ENCODE peak calls at places on chromosomes 4 and X, in six cellular contexts. One of them, this sample, is unnamed.

GRCh38 chr4:51820443-51820842 is 22.5 kb upstream of the DCUN1D4 start:
- DNase-seq in astrocyte: no peak
- DNase-seq in left lung: no peak
- DNase-seq in fibroblast of pulmonary artery: no peak
- DNase-seq in bronchial epithelial cell: no peak
- DNase-seq in heart right ventricle: no peak
- DNase-seq in this sample: no peak

GRCh38 chr4:46506876-46507275 is 116.9 kb upstream of the GABRA2 start:
- DNase-seq in astrocyte: peak
- DNase-seq in left lung: no peak
- DNase-seq in fibroblast of pulmonary artery: peak
- DNase-seq in bronchial epithelial cell: no peak
- DNase-seq in heart right ventricle: no peak
- DNase-seq in this sample: no peak

GRCh38 chrX:14616301-14616700 is 87.0 kb downstream of the GLRA2 start:
- DNase-seq in astrocyte: no peak
- DNase-seq in left lung: no peak
- DNase-seq in fibroblast of pulmonary artery: peak
- DNase-seq in bronchial epithelial cell: no peak
- DNase-seq in heart right ventricle: no peak
- DNase-seq in this sample: no peak

GRCh38 chr4:112910109-112910736 is 139.2 kb upstream of the ANK2 start:
- DNase-seq in astrocyte: peak
- DNase-seq in left lung: no peak
- DNase-seq in fibroblast of pulmonary artery: peak
- DNase-seq in bronchial epithelial cell: no peak
- DNase-seq in heart right ventricle: no peak
- DNase-seq in this sample: no peak

GRCh38 chr4:128573781-128574508 is 235.6 kb upstream of the JADE1 start:
- DNase-seq in astrocyte: peak
- DNase-seq in left lung: no peak
- DNase-seq in fibroblast of pulmonary artery: peak
- DNase-seq in bronchial epithelial cell: peak
- DNase-seq in heart right ventricle: no peak
- DNase-seq in this sample: no peak

GRCh38 chr4:5203309-5203708 is 152.0 kb downstream of the STK32B start:
- DNase-seq in astrocyte: no peak
- DNase-seq in left lung: no peak
- DNase-seq in fibroblast of pulmonary artery: no peak
- DNase-seq in bronchial epithelial cell: no peak
- DNase-seq in heart right ventricle: no peak
- DNase-seq in this sample: no peak

GRCh38 chrX:122770581-122770980 is 413.5 kb upstream of the GRIA3 start:
- DNase-seq in astrocyte: peak
- DNase-seq in left lung: no peak
- DNase-seq in fibroblast of pulmonary artery: no peak
- DNase-seq in bronchial epithelial cell: no peak
- DNase-seq in heart right ventricle: no peak
- DNase-seq in this sample: no peak

GRCh38 chrX:38374431-38374830 is 22.0 kb downstream of the OTC start:
- DNase-seq in astrocyte: no peak
- DNase-seq in left lung: no peak
- DNase-seq in fibroblast of pulmonary artery: no peak
- DNase-seq in bronchial epithelial cell: no peak
- DNase-seq in heart right ventricle: no peak
- DNase-seq in this sample: no peak

GRCh38 chr4:47485047-47485692 is at the start of gene ATP10D:
- DNase-seq in astrocyte: peak
- DNase-seq in left lung: peak
- DNase-seq in fibroblast of pulmonary artery: peak
- DNase-seq in bronchial epithelial cell: peak
- DNase-seq in heart right ventricle: peak
- DNase-seq in this sample: peak

GRCh38 chrX:9339603-9340569 is 125.0 kb upstream of the TBL1X start:
- DNase-seq in astrocyte: no peak
- DNase-seq in left lung: no peak
- DNase-seq in fibroblast of pulmonary artery: no peak
- DNase-seq in bronchial epithelial cell: no peak
- DNase-seq in heart right ventricle: peak
- DNase-seq in this sample: peak

GRCh38 chr4:153393397-153393796 is 48.9 kb downstream of the MND1 start:
- DNase-seq in astrocyte: peak
- DNase-seq in left lung: no peak
- DNase-seq in fibroblast of pulmonary artery: peak
- DNase-seq in bronchial epithelial cell: peak
- DNase-seq in heart right ventricle: no peak
- DNase-seq in this sample: no peak

GRCh38 chr4:124851741-124852140 is 139.2 kb upstream of the ANKRD50 start:
- DNase-seq in astrocyte: no peak
- DNase-seq in left lung: no peak
- DNase-seq in fibroblast of pulmonary artery: no peak
- DNase-seq in bronchial epithelial cell: peak
- DNase-seq in heart right ventricle: no peak
- DNase-seq in this sample: no peak

GRCh38 chr4:19164334-19164733 is 1087.4 kb upstream of the SLIT2 start:
- DNase-seq in astrocyte: no peak
- DNase-seq in left lung: no peak
- DNase-seq in fibroblast of pulmonary artery: no peak
- DNase-seq in bronchial epithelial cell: no peak
- DNase-seq in heart right ventricle: no peak
- DNase-seq in this sample: no peak

GRCh38 chr4:99471349-99471748 is 36.2 kb upstream of the ADH7 start:
- DNase-seq in astrocyte: no peak
- DNase-seq in left lung: no peak
- DNase-seq in fibroblast of pulmonary artery: no peak
- DNase-seq in bronchial epithelial cell: no peak
- DNase-seq in heart right ventricle: no peak
- DNase-seq in this sample: no peak

GRCh38 chrX:36856849-36857248 is 151.3 kb upstream of the FAM47C start:
- DNase-seq in astrocyte: no peak
- DNase-seq in left lung: no peak
- DNase-seq in fibroblast of pulmonary artery: peak
- DNase-seq in bronchial epithelial cell: peak
- DNase-seq in heart right ventricle: no peak
- DNase-seq in this sample: no peak

GRCh38 chr4:72255269-72255668 is 223.5 kb downstream of the NPFFR2 start:
- DNase-seq in astrocyte: no peak
- DNase-seq in left lung: no peak
- DNase-seq in fibroblast of pulmonary artery: no peak
- DNase-seq in bronchial epithelial cell: no peak
- DNase-seq in heart right ventricle: no peak
- DNase-seq in this sample: no peak

GRCh38 chrX:140525448-140525847 is 20.6 kb upstream of the SOX3 start:
- DNase-seq in astrocyte: peak
- DNase-seq in left lung: no peak
- DNase-seq in fibroblast of pulmonary artery: peak
- DNase-seq in bronchial epithelial cell: peak
- DNase-seq in heart right ventricle: no peak
- DNase-seq in this sample: no peak

GRCh38 chrX:1546601-1547275 is 9.8 kb upstream of the P2RY8 start:
- DNase-seq in astrocyte: no peak
- DNase-seq in left lung: no peak
- DNase-seq in fibroblast of pulmonary artery: no peak
- DNase-seq in bronchial epithelial cell: no peak
- DNase-seq in heart right ventricle: no peak
- DNase-seq in this sample: no peak

GRCh38 chr4:57043304-57044251 is 64.9 kb downstream of the POLR2B start:
- DNase-seq in astrocyte: peak
- DNase-seq in left lung: no peak
- DNase-seq in fibroblast of pulmonary artery: peak
- DNase-seq in bronchial epithelial cell: no peak
- DNase-seq in heart right ventricle: no peak
- DNase-seq in this sample: no peak

GRCh38 chr4:101791189-101791572 is 651 bp downstream of the BANK1 start:
- DNase-seq in astrocyte: no peak
- DNase-seq in left lung: no peak
- DNase-seq in fibroblast of pulmonary artery: no peak
- DNase-seq in bronchial epithelial cell: peak
- DNase-seq in heart right ventricle: no peak
- DNase-seq in this sample: no peak

GRCh38 chr4:63582997-63583396 is 826.3 kb downstream of the TECRL start:
- DNase-seq in astrocyte: no peak
- DNase-seq in left lung: no peak
- DNase-seq in fibroblast of pulmonary artery: no peak
- DNase-seq in bronchial epithelial cell: no peak
- DNase-seq in heart right ventricle: no peak
- DNase-seq in this sample: no peak

DNA sequence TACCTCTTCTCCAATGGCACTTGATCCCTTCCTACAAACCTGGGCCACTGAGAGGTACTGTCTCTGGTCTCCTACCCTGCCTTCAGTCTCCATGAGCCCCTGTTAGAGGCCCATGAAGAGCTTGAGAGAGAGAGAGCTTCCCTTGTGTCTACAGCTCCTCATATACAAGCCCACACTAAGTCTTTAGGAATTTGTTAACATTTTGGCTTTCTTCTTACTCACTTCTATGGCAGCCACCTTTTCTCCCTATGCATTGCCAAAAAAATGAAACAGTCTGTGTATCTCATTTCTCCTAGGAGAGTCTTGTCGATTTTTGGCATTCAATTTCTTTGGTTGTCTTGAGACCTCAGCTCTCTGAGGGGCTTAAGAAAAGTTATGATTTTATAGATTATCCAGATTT is 90.9 kb upstream of the LNX1 start:
- DNase-seq in astrocyte: peak
- DNase-seq in left lung: no peak
- DNase-seq in fibroblast of pulmonary artery: peak
- DNase-seq in bronchial epithelial cell: no peak
- DNase-seq in heart right ventricle: no peak
- DNase-seq in this sample: no peak
- H3K4me3 ChIP-seq in astrocyte: no peak
- H3K4me3 ChIP-seq in left lung: no peak
- H3K4me3 ChIP-seq in fibroblast of pulmonary artery: no peak
- H3K4me3 ChIP-seq in bronchial epithelial cell: no peak
- H3K4me3 ChIP-seq in heart right ventricle: no peak
- H3K4me3 ChIP-seq in this sample: no peak

GRCh38 chrX:86805241-86805640 is 657.0 kb downstream of the DACH2 start:
- DNase-seq in astrocyte: no peak
- DNase-seq in left lung: no peak
- DNase-seq in fibroblast of pulmonary artery: no peak
- DNase-seq in bronchial epithelial cell: no peak
- DNase-seq in heart right ventricle: no peak
- DNase-seq in this sample: no peak

GRCh38 chrX:86806786-86807185 is 658.5 kb downstream of the DACH2 start:
- DNase-seq in astrocyte: no peak
- DNase-seq in left lung: no peak
- DNase-seq in fibroblast of pulmonary artery: no peak
- DNase-seq in bronchial epithelial cell: peak
- DNase-seq in heart right ventricle: no peak
- DNase-seq in this sample: peak
- TF ChIP-seq CTCF in astrocyte: no peak
- TF ChIP-seq CTCF in left lung: peak
- TF ChIP-seq CTCF in fibroblast of pulmonary artery: peak
- TF ChIP-seq CTCF in bronchial epithelial cell: peak
- TF ChIP-seq CTCF in heart right ventricle: no peak
- TF ChIP-seq CTCF in this sample: peak

GRCh38 chr4:42398448-42399355 is 1.4 kb downstream of the SHISA3 start:
- DNase-seq in astrocyte: no peak
- DNase-seq in left lung: no peak
- DNase-seq in fibroblast of pulmonary artery: no peak
- DNase-seq in bronchial epithelial cell: no peak
- DNase-seq in heart right ventricle: no peak
- DNase-seq in this sample: peak

GRCh38 chr4:42395595-42395994 is 1.7 kb upstream of the SHISA3 start:
- DNase-seq in astrocyte: no peak
- DNase-seq in left lung: no peak
- DNase-seq in fibroblast of pulmonary artery: no peak
- DNase-seq in bronchial epithelial cell: no peak
- DNase-seq in heart right ventricle: no peak
- DNase-seq in this sample: no peak

GRCh38 chr4:42397635-42398447 is 553 bp downstream of the SHISA3 start:
- DNase-seq in astrocyte: peak
- DNase-seq in left lung: peak
- DNase-seq in fibroblast of pulmonary artery: peak
- DNase-seq in bronchial epithelial cell: no peak
- DNase-seq in heart right ventricle: peak
- DNase-seq in this sample: peak

GRCh38 chr4:42397256-42397634 is at the start of gene SHISA3:
- DNase-seq in astrocyte: no peak
- DNase-seq in left lung: peak
- DNase-seq in fibroblast of pulmonary artery: peak
- DNase-seq in bronchial epithelial cell: peak
- DNase-seq in heart right ventricle: peak
- DNase-seq in this sample: peak

DNA sequence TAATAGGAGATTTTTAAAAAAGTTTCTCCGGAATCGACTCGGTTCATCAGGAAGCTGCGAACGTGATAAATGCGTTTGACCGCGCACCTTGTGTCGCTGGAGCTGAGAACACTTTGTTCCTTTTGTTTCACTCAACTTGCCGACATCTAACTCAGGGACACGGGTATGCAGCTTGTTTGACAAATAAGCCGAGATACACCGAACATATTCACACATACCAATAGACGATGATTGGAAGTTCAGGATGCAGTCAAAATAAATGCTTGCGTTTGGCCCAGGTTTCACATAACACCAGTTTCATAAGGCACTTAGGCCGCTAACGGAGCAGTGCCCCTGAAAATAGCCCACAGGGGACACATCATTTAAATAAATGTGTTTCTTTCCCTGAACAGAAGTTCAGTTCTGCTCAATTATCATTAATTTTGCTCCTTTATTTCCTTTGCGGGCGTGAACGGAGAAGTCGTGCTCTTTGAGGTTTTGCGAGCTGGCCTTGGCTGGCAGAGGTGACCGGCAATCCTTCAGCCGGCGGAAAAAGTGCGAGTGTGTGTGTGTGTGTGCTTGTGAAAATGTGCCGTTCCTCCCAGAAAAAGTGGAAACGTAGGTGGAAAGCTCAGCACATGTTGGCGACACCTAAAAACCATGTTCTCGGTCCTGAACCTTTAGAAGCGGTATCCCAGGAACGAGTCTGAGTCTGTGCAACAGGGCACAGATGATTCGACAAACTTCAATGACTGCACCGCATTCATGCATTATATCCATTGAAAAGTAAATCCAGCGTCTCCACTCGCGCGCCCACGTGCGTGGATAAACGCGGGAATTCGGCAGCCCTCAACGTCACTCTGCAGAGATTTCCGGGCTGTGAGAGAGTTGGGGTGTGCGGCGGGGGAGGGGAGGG is 680 bp upstream of the SHISA3 start:
- DNase-seq in astrocyte: no peak
- DNase-seq in left lung: no peak
- DNase-seq in fibroblast of pulmonary artery: peak
- DNase-seq in bronchial epithelial cell: no peak
- DNase-seq in heart right ventricle: no peak
- DNase-seq in this sample: peak
- H3K4me3 ChIP-seq in astrocyte: peak
- H3K4me3 ChIP-seq in left lung: peak
- H3K4me3 ChIP-seq in fibroblast of pulmonary artery: peak
- H3K4me3 ChIP-seq in bronchial epithelial cell: peak
- H3K4me3 ChIP-seq in heart right ventricle: peak
- H3K4me3 ChIP-seq in this sample: peak

DNA sequence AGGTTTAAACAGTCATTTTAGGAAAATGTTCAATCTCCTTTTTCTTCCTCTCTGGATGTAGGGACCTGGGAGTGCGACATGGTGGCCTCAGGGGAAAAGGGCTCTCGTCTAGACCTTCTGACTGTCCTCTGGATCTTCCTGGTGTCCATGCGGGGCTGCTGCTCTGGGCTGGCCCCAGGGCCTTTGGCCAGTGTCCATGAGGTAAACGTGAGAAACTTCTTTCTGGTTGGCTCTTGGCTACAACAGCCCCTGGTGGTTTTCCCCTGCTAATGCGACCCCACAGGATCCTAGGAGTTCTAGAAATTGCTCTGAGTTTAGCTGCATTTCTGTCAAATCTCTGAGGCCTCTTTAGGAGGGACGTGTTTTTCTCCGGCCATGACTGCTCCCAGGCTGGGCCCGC is 85.7 kb downstream of the MFAP3L start:
- DNase-seq in astrocyte: no peak
- DNase-seq in left lung: no peak
- DNase-seq in fibroblast of pulmonary artery: no peak
- DNase-seq in bronchial epithelial cell: no peak
- DNase-seq in heart right ventricle: no peak
- DNase-seq in this sample: no peak
- TF ChIP-seq CTCF in astrocyte: peak
- TF ChIP-seq CTCF in left lung: no peak
- TF ChIP-seq CTCF in fibroblast of pulmonary artery: no peak
- TF ChIP-seq CTCF in bronchial epithelial cell: no peak
- TF ChIP-seq CTCF in heart right ventricle: no peak
- TF ChIP-seq CTCF in this sample: no peak

This sample was measured in GM12865.